ENCODE peak calls at places on chromosome 4, in six cellular contexts. H is endothelial cell of umbilical vein, U is DND-41, Q is fibroblast of lung, Y is GM23248, V is neural progenitor cell. F is an unnamed sample.

GRCh38 chr4:65845169-65845568 is 174.9 kb upstream of the EPHA5 start:
- DNase-seq in Y (no peak), U (no peak), Q (no peak), V (no peak), H (no peak), F (no peak)

GRCh38 chr4:36292551-36293188 is 11.3 kb downstream of the DTHD1 start:
- DNase-seq in Y (peak; percentile 4), U (no peak), V (no peak), H (no peak), Q (no peak), F (no peak)

GRCh38 chr4:20278195-20278594 is 26.5 kb downstream of the SLIT2 start:
- DNase-seq in V (no peak), U (no peak), Y (no peak), Q (no peak), H (no peak), F (no peak)

GRCh38 chr4:81783565-81783964 is 311.9 kb upstream of the RASGEF1B start:
- DNase-seq in U (no peak), Q (no peak), H (no peak), V (no peak), Y (no peak), F (no peak)

GRCh38 chr4:60794372-60794771 is 405.8 kb upstream of the ADGRL3 start:
- DNase-seq in H (no peak), U (no peak), V (no peak), Q (no peak), Y (no peak), F (no peak)

GRCh38 chr4:24515698-24516097 is 68.7 kb downstream of the DHX15 start:
- DNase-seq in Y (peak; percentile 9), V (no peak), Q (no peak), U (no peak), H (no peak), F (no peak)

GRCh38 chr4:1406416-1406945 is at the start of gene NKX1-1:
- DNase-seq in H (no peak), V (peak; percentile 65), U (no peak), Q (no peak), Y (no peak), F (no peak)

GRCh38 chr4:90745176-90745575 is 618.0 kb downstream of the CCSER1 start:
- DNase-seq in Y (no peak), U (no peak), V (no peak), H (no peak), Q (no peak), F (peak; percentile 27)

GRCh38 chr4:98786866-98787265 is 128.5 kb upstream of the TSPAN5 start:
- DNase-seq in Q (peak; percentile 9), V (no peak), Y (peak; percentile 30), H (peak; percentile 32), U (no peak), F (no peak)

DNA sequence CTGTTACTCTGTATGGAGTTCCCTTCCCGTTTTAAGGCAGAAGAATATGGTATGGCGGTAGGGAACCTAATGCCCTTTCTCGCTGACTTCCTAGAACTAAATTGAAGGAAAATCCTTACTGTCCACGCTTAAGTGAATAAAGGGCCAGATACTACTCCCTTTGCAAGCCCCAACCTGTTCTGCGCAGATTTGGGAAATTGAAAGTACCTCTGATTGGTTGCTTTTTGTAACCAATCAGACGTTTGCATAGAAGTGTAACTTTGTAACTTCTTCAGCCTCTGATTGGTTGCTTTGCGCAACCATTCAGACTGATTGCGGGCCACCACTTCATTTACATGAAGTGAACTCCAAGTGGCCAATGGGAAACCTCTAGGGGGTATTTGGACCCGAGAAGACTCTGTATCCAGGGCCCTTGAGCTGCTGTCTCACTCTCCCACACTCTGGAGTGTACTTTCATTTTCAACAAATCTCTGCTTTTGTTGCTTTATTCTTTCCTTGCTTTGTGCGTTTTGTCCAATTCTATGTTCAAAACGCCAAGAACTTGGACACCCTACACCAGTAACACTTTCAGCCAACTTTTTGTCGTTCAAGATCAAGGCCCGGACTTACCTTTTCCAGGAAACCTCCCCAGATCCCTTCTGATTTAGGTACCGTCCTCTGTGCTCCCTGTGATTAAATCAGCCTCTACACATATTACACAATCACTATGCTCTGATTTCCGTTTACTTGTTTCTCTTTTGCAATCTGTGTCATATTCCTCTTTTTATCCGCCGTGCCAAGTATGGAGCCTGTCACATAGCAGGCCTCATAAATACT is 1.0 kb upstream of the TMEM33 start:
- DNase-seq in V (no peak), Q (no peak), U (no peak), H (no peak), Y (no peak), F (peak; percentile 16)
- H3K9ac ChIP-seq in V (no peak overlapping the region), Q (no peak overlapping the region), U (peak overlapping the region; percentile 80), H (no peak overlapping the region), Y (no peak overlapping the region), F (no peak overlapping the region)

GRCh38 chr4:3040447-3041191 is 33.7 kb downstream of the HTT-AS start:
- DNase-seq in Q (no peak), U (no peak), H (no peak), V (no peak), Y (no peak), F (no peak)

GRCh38 chr4:3036131-3036952 is 38.0 kb downstream of the HTT-AS start:
- DNase-seq in Q (no peak), V (no peak), Y (no peak), U (no peak), H (no peak), F (no peak)

GRCh38 chr4:3039706-3040366 is 34.5 kb downstream of the HTT-AS start:
- DNase-seq in H (no peak), V (no peak), Q (no peak), Y (no peak), U (no peak), F (no peak)

GRCh38 chr4:3035674-3036073 is 38.7 kb downstream of the HTT-AS start:
- DNase-seq in Q (no peak), U (no peak), H (no peak), V (no peak), Y (no peak), F (no peak)

DNA sequence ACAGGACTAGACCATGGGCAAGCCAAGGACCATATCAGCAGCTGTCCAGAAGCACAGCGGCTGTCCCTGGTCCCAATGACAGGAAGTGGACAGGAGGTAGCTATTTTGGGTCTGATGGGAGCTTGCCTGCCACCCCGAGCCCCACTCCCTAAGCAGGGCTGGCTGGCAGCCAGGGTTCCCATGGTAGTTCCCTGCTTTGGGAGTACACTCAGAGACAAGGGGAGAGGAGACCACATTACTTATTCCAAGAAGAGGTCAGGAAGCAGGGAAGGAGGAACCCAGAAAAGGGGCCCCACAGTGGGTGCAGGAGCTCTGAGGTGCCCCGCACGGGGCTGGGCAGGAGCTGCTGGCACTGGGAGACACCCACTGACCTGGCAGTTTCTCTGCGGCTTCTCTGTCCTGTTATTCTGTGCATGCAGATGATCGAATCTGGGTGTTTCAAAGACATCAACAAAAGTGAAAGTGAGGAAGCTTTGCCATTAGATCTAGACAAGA is 36.3 kb downstream of the HTT-AS start:
- DNase-seq in H (no peak), V (no peak), U (no peak), Q (no peak), Y (peak; percentile 31), F (no peak)
- H3K4me3 ChIP-seq in H (no peak overlapping the region), V (no peak overlapping the region), U (no peak overlapping the region), Q (no peak overlapping the region), Y (peak overlapping the region; percentile 55), F (no peak overlapping the region)

GRCh38 chr4:54233697-54234496 is 4.8 kb downstream of the PDGFRA start:
- DNase-seq in V (peak; percentile 88), Y (peak; percentile 91), Q (peak; percentile 90), H (peak; percentile 81), U (peak; percentile 37), F (peak; percentile 57)

GRCh38 chr4:54233128-54233696 is 4.1 kb downstream of the PDGFRA start:
- DNase-seq in V (peak; percentile 95), Y (peak; percentile 95), H (peak; percentile 77), Q (peak; percentile 89), U (no peak), F (peak; percentile 40)

GRCh38 chr4:54230479-54231418 is 1.7 kb downstream of the PDGFRA start:
- DNase-seq in Q (peak; percentile 81), U (no peak), Y (peak; percentile 78), H (no peak), V (peak; percentile 49), F (no peak)

GRCh38 chr4:54231419-54232150 is 2.5 kb downstream of the PDGFRA start:
- DNase-seq in H (no peak), U (no peak), Y (peak; percentile 83), V (peak; percentile 58), Q (peak; percentile 74), F (no peak)

GRCh38 chr4:54232151-54232688 is 3.1 kb downstream of the PDGFRA start:
- DNase-seq in Q (peak; percentile 32), V (peak; percentile 25), Y (peak; percentile 59), H (no peak), U (no peak), F (no peak)
- TF ChIP-seq EZH2 in Q (no peak), V (peak; percentile 6), Y (no peak), H (peak; percentile 52), U (no peak), F (no peak)

GRCh38 chr4:113141901-113142346 is 92.5 kb downstream of the ANK2 start:
- DNase-seq in V (no peak), U (no peak), Q (peak; percentile 80), Y (peak; percentile 75), H (no peak), F (peak; percentile 63)
- H3K9ac ChIP-seq in V (no peak overlapping the region), U (no peak overlapping the region), Q (no peak overlapping the region), Y (peak overlapping the region; percentile 51), H (no peak overlapping the region), F (no peak overlapping the region)

DNA sequence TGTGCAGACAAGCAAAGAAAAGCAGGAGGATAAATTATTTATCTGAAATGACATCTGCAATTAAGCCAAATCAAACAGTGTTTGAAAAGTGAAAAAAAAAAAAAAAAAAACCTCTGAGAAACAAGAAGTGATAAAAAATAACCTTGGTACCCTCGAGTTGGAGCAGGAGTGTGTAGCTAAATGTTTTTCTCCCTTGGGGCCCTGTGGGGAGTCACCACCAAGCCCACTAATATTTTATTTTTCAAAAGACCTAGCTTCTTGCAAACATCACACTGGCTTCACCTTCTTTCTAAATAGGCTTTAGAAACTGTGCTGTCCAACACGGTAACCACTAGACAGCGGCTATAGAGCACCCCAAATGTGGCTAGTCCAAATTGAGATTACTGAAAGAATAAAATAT is 47.7 kb downstream of the SNX25 start:
- DNase-seq in Y (no peak), U (no peak), H (no peak), V (no peak), Q (no peak), F (no peak)
- H3K4me3 ChIP-seq in Y (no peak overlapping the region), U (no peak overlapping the region), H (no peak overlapping the region), V (no peak overlapping the region), Q (no peak overlapping the region), F (no peak overlapping the region)

DNA sequence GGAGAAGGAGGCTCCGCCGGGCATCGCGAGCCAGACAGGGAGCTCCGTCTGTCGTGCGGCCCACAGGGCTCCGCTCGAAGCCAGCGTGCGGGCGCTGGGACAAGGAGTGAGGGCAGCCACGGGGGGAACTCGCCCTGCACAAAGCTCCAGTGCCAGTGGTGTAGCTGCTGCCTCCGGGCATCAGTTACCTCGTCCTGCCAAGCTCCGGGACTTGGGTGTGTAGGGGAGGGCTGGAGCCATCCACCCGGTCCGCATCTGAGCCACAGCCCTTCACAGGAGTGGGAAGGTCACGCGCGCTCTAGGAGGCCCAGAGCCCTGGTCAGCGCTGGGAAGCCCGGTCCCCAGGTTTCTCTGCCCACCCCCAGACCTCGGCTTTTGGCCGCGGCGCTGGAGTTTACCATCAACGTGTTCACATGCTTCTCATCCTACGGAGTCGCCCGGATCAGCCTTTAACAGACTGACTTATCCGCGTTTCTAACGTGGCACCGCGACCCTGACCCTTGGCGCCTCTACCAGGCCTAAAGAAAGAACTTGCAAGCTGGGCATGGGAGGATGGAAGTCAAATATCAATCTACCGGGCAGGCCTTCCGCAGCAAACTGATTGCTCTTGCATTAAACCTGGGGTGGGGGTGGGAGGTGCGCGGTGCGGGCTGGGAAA is 8.4 kb upstream of the PRDM8 start:
- DNase-seq in H (no peak), U (no peak), Q (no peak), V (no peak), Y (no peak), F (no peak)
- TF ChIP-seq EZH2 in H (peak; percentile 88), U (no peak), Q (no peak), V (peak; percentile 57), Y (no peak), F (no peak)